ENCODE peak calls at places on chromosomes 5 and 9, in four cellular contexts. F is RWPE1, R is HCT116, E is neural progenitor cell. T is an unnamed sample.

GRCh38 chr9:105242557-105242956 is 1.9 kb upstream of the SLC44A1 start:
- DNase-seq in R (no peak), E (no peak), F (no peak), T (no peak)

GRCh38 chr5:75337366-75338021 is 474 bp downstream of the HMGCR start:
- DNase-seq in F (no peak), E (no peak), R (no peak), T (no peak)

GRCh38 chr5:66239034-66239433 is 94.9 kb downstream of the SREK1 start:
- DNase-seq in F (peak; percentile 44), E (peak; percentile 42), R (peak; percentile 19), T (no peak)

GRCh38 chr9:68721934-68722333 is 16.9 kb downstream of the PIP5K1B start:
- DNase-seq in R (no peak), E (no peak), F (no peak), T (no peak)

GRCh38 chr9:18071651-18072060 is 402.3 kb upstream of the ADAMTSL1 start:
- DNase-seq in E (no peak), F (no peak), R (no peak), T (no peak)

GRCh38 chr9:108473209-108474112 is 382.3 kb downstream of the ACTL7B start:
- DNase-seq in F (peak; percentile 90), E (no peak), R (no peak), T (peak; percentile 81)

GRCh38 chr5:96247097-96247675 is 185.9 kb downstream of the PCSK1 start:
- DNase-seq in R (no peak), E (no peak), F (peak; percentile 63), T (no peak)

GRCh38 chr9:83323148-83323547 is 215.1 kb downstream of the FRMD3 start:
- DNase-seq in F (no peak), R (no peak), E (no peak), T (no peak)

GRCh38 chr5:141349917-141350619 is at the start of gene PCDHGB1:
- DNase-seq in F (peak; percentile 35), E (peak; percentile 76), R (no peak), T (no peak)

GRCh38 chr5:122501087-122501435 is 189.0 kb downstream of the SNCAIP start:
- DNase-seq in E (no peak), F (no peak), R (no peak), T (no peak)

GRCh38 chr5:24364711-24365110 is 280.1 kb downstream of the CDH10 start:
- DNase-seq in R (no peak), E (no peak), F (no peak), T (no peak)

GRCh38 chr5:123785160-123786001 is 273.4 kb downstream of the CSNK1G3 start:
- DNase-seq in F (peak; percentile 36), E (peak; percentile 5), R (no peak), T (no peak)

GRCh38 chr9:131836021-131836420 is 96.1 kb upstream of the RAPGEF1 start:
- DNase-seq in F (no peak), R (no peak), E (peak; percentile 14), T (no peak)

GRCh38 chr5:75052461-75053285 is at the start of gene GCNT4:
- DNase-seq in E (peak; percentile 79), R (no peak), F (peak; percentile 54), T (no peak)

GRCh38 chr5:82692826-82693225 is 384.4 kb downstream of the TMEM167A start:
- DNase-seq in E (no peak), R (no peak), F (no peak), T (no peak)

GRCh38 chr9:137456864-137457405 is 2.2 kb downstream of the NSMF start:
- DNase-seq in E (no peak), F (no peak), R (no peak), T (no peak)

GRCh38 chr5:119255571-119256356 is 100.1 kb upstream of the TNFAIP8 start:
- DNase-seq in E (no peak), F (no peak), R (peak; percentile 19), T (no peak)

GRCh38 chr5:35041251-35041650 is 6.5 kb downstream of the AGXT2 start:
- DNase-seq in R (no peak), E (no peak), F (no peak), T (no peak)

GRCh38 chr9:130539473-130540223 is 39.7 kb upstream of the FUBP3 start:
- DNase-seq in F (peak; percentile 94), R (peak; percentile 40), E (no peak), T (no peak)

GRCh38 chr5:149776376-149777305 is 46.5 kb downstream of the PPARGC1B start:
- DNase-seq in E (no peak), R (no peak), F (no peak), T (no peak)

GRCh38 chr5:124401247-124402143 is 344.9 kb downstream of the ZNF608 start:
- DNase-seq in R (peak; percentile 41), F (no peak), E (no peak), T (no peak)

GRCh38 chr5:59729357-59729756 is 164.2 kb downstream of the PDE4D start:
- DNase-seq in E (no peak), F (no peak), R (no peak), T (no peak)

GRCh38 chr5:40831346-40832210 is 3.4 kb downstream of the RPL37 start:
- DNase-seq in E (no peak), F (no peak), R (no peak), T (no peak)

GRCh38 chr5:177494356-177495195 is 2.8 kb downstream of the PDLIM7 start:
- DNase-seq in E (peak; percentile 55), R (peak; percentile 49), F (peak; percentile 96), T (no peak)

GRCh38 chr5:53339962-53340540 is 140.4 kb upstream of the FST start:
- DNase-seq in E (no peak), F (no peak), R (no peak), T (no peak)

GRCh38 chr5:132556511-132557424 is at the start of gene RAD50:
- DNase-seq in R (peak; percentile 91), E (peak; percentile 89), F (peak; percentile 94), T (peak; percentile 91)

GRCh38 chr9:127954831-127955293 is 17.2 kb upstream of the DPM2 start:
- DNase-seq in F (no peak), R (no peak), E (no peak), T (no peak)
- H3K27ac ChIP-seq in F (peak overlapping the region; percentile 88), R (peak overlapping the region; percentile 79), E (no peak overlapping the region), T (peak overlapping the region; percentile 85)

GRCh38 chr5:172293054-172293744 is 9.6 kb upstream of the UBTD2 start:
- DNase-seq in R (peak; percentile 63), E (peak; percentile 82), F (peak; percentile 67), T (peak; percentile 59)
- TF ChIP-seq CTCF in R (peak; percentile 92), E (peak; percentile 91), F (peak; percentile 99), T (peak; percentile 98)

DNA sequence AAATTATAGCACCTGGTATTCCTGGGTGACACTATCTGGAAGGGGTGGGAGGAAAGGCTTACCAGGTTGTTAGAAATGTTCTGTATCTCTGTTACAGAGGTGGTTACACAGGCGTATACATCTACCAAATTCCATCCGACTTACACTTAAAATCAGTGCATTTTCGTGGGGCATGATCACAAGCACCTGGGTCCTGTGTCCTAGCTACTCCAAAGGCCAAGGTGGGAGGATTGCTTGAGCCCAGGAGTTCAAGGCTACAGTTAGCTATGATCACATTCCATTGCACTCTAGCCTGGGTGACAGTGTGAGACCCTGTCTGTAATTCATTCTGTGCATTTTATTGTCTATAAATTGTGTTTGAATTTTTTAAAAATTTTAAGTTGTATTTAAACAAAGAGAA is 118.2 kb upstream of the DMRT1 start:
- DNase-seq in R (no peak), E (no peak), F (no peak), T (no peak)
- H3K27ac ChIP-seq in R (no peak overlapping the region), E (no peak overlapping the region), F (no peak overlapping the region), T (no peak overlapping the region)

GRCh38 chr5:174412374-174412773 is 312.0 kb upstream of the MSX2 start:
- DNase-seq in F (no peak), E (no peak), R (no peak), T (no peak)

GRCh38 chr5:174411513-174411819 is 312.9 kb upstream of the MSX2 start:
- DNase-seq in R (no peak), E (no peak), F (no peak), T (no peak)

GRCh38 chr5:174409971-174410370 is 314.4 kb upstream of the MSX2 start:
- DNase-seq in F (no peak), R (no peak), E (no peak), T (no peak)

GRCh38 chr5:174410716-174411512 is 313.5 kb upstream of the MSX2 start:
- DNase-seq in F (peak; percentile 68), E (no peak), R (no peak), T (no peak)

DNA sequence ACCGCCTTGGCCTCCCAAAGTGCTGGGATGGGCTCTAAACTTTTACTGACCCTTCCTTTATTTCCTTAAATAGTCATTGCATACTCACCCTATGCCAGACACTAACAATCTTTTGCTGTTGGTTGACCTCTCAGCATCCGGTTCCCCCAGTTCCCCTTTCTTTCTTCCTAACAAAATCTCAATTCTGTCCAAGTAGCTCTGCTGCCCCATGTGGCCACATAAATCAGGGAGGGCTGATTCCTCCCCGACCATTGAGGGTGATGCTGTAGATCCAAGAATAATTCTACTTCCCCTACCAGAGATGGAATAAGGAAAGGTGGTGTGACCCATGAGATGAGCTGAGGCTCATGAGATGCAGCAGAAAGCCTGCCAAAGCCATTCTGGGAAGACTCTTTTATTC is 315.3 kb upstream of the MSX2 start:
- DNase-seq in F (peak; percentile 18), E (no peak), R (no peak), T (no peak)
- TF ChIP-seq CTCF in F (no peak), E (peak; percentile 34), R (peak; percentile 58), T (peak; percentile 52)

T was measured in Panc1.